ENCODE peak calls at places on chromosome 17, in ten cellular contexts. One of them, this sample, is unnamed.

GRCh38 chr17:1878419-1879121 is 48.8 kb downstream of the RPA1 start:
- DNase-seq in HTR-8/SVneo: no peak
- DNase-seq in A673: no peak
- DNase-seq in naive thymus-derived CD8-positive, alpha-beta T cell: no peak
- DNase-seq in HT1080: no peak
- DNase-seq in epithelial cell of prostate: no peak
- DNase-seq in esophagus squamous epithelium: no peak
- DNase-seq in HFF-Myc: no peak
- DNase-seq in progenitor cell of endocrine pancreas: no peak
- DNase-seq in lung: peak; percentile 47
- DNase-seq in this sample: no peak

GRCh38 chr17:52744179-52744578 is 585.7 kb upstream of the CA10 start:
- DNase-seq in progenitor cell of endocrine pancreas: no peak
- DNase-seq in epithelial cell of prostate: no peak
- DNase-seq in HFF-Myc: no peak
- DNase-seq in A673: no peak
- DNase-seq in lung: no peak
- DNase-seq in HTR-8/SVneo: no peak
- DNase-seq in HT1080: no peak
- DNase-seq in naive thymus-derived CD8-positive, alpha-beta T cell: no peak
- DNase-seq in esophagus squamous epithelium: no peak
- DNase-seq in this sample: no peak

GRCh38 chr17:40311575-40311974 is 2.6 kb downstream of the RARA start:
- DNase-seq in HTR-8/SVneo: no peak
- DNase-seq in esophagus squamous epithelium: no peak
- DNase-seq in HFF-Myc: no peak
- DNase-seq in HT1080: no peak
- DNase-seq in lung: no peak
- DNase-seq in naive thymus-derived CD8-positive, alpha-beta T cell: no peak
- DNase-seq in progenitor cell of endocrine pancreas: no peak
- DNase-seq in epithelial cell of prostate: no peak
- DNase-seq in A673: peak; percentile 60
- DNase-seq in this sample: no peak

GRCh38 chr17:80889231-80889896 is 102.3 kb upstream of the CHMP6 start:
- DNase-seq in HT1080: no peak
- DNase-seq in HTR-8/SVneo: no peak
- DNase-seq in esophagus squamous epithelium: no peak
- DNase-seq in epithelial cell of prostate: no peak
- DNase-seq in HFF-Myc: no peak
- DNase-seq in lung: no peak
- DNase-seq in progenitor cell of endocrine pancreas: no peak
- DNase-seq in naive thymus-derived CD8-positive, alpha-beta T cell: no peak
- DNase-seq in A673: no peak
- DNase-seq in this sample: no peak

GRCh38 chr17:33192961-33193911 is 99.9 kb downstream of the ASIC2 start:
- DNase-seq in HTR-8/SVneo: no peak
- DNase-seq in epithelial cell of prostate: no peak
- DNase-seq in A673: no peak
- DNase-seq in HFF-Myc: no peak
- DNase-seq in progenitor cell of endocrine pancreas: no peak
- DNase-seq in naive thymus-derived CD8-positive, alpha-beta T cell: no peak
- DNase-seq in esophagus squamous epithelium: no peak
- DNase-seq in lung: no peak
- DNase-seq in HT1080: no peak
- DNase-seq in this sample: no peak

GRCh38 chr17:17603178-17603894 is 11.8 kb upstream of the PEMT start:
- DNase-seq in progenitor cell of endocrine pancreas: no peak
- DNase-seq in HTR-8/SVneo: no peak
- DNase-seq in naive thymus-derived CD8-positive, alpha-beta T cell: no peak
- DNase-seq in HT1080: no peak
- DNase-seq in A673: no peak
- DNase-seq in epithelial cell of prostate: no peak
- DNase-seq in HFF-Myc: no peak
- DNase-seq in lung: no peak
- DNase-seq in esophagus squamous epithelium: no peak
- DNase-seq in this sample: no peak

GRCh38 chr17:45277992-45278391 is 16.1 kb upstream of the SPATA32 start:
- DNase-seq in HFF-Myc: no peak
- DNase-seq in A673: no peak
- DNase-seq in HTR-8/SVneo: no peak
- DNase-seq in progenitor cell of endocrine pancreas: no peak
- DNase-seq in lung: peak; percentile 57
- DNase-seq in naive thymus-derived CD8-positive, alpha-beta T cell: no peak
- DNase-seq in epithelial cell of prostate: no peak
- DNase-seq in esophagus squamous epithelium: no peak
- DNase-seq in HT1080: no peak
- DNase-seq in this sample: no peak

GRCh38 chr17:2259769-2260536 is 43.6 kb downstream of the SMG6 start:
- DNase-seq in progenitor cell of endocrine pancreas: no peak
- DNase-seq in esophagus squamous epithelium: no peak
- DNase-seq in naive thymus-derived CD8-positive, alpha-beta T cell: peak; percentile 53
- DNase-seq in epithelial cell of prostate: no peak
- DNase-seq in A673: no peak
- DNase-seq in HFF-Myc: no peak
- DNase-seq in lung: no peak
- DNase-seq in HT1080: no peak
- DNase-seq in HTR-8/SVneo: no peak
- DNase-seq in this sample: no peak

GRCh38 chr17:73091770-73092517 is 544 bp downstream of the SLC39A11 start:
- DNase-seq in esophagus squamous epithelium: no peak
- DNase-seq in A673: peak; percentile 20
- DNase-seq in HT1080: no peak
- DNase-seq in HFF-Myc: no peak
- DNase-seq in HTR-8/SVneo: peak; percentile 68
- DNase-seq in naive thymus-derived CD8-positive, alpha-beta T cell: no peak
- DNase-seq in lung: no peak
- DNase-seq in epithelial cell of prostate: peak; percentile 41
- DNase-seq in progenitor cell of endocrine pancreas: no peak
- DNase-seq in this sample: peak; percentile 73

GRCh38 chr17:68939195-68939594 is 16.0 kb downstream of the ABCA8 start:
- DNase-seq in HFF-Myc: no peak
- DNase-seq in HTR-8/SVneo: no peak
- DNase-seq in epithelial cell of prostate: no peak
- DNase-seq in HT1080: no peak
- DNase-seq in A673: no peak
- DNase-seq in lung: no peak
- DNase-seq in esophagus squamous epithelium: no peak
- DNase-seq in naive thymus-derived CD8-positive, alpha-beta T cell: no peak
- DNase-seq in progenitor cell of endocrine pancreas: no peak
- DNase-seq in this sample: no peak

GRCh38 chr17:17947309-17947708 is 24.9 kb downstream of the TOM1L2 start:
- DNase-seq in HT1080: no peak
- DNase-seq in esophagus squamous epithelium: no peak
- DNase-seq in HTR-8/SVneo: no peak
- DNase-seq in HFF-Myc: no peak
- DNase-seq in A673: no peak
- DNase-seq in lung: no peak
- DNase-seq in progenitor cell of endocrine pancreas: no peak
- DNase-seq in naive thymus-derived CD8-positive, alpha-beta T cell: no peak
- DNase-seq in epithelial cell of prostate: no peak
- DNase-seq in this sample: no peak

GRCh38 chr17:22515599-22515998 is 823.3 kb downstream of the KCNJ18 start:
- DNase-seq in HTR-8/SVneo: no peak
- DNase-seq in lung: no peak
- DNase-seq in epithelial cell of prostate: no peak
- DNase-seq in esophagus squamous epithelium: no peak
- DNase-seq in HT1080: no peak
- DNase-seq in A673: no peak
- DNase-seq in progenitor cell of endocrine pancreas: no peak
- DNase-seq in HFF-Myc: no peak
- DNase-seq in naive thymus-derived CD8-positive, alpha-beta T cell: no peak
- DNase-seq in this sample: no peak

GRCh38 chr17:20916383-20916782 is 126.4 kb downstream of the USP22 start:
- DNase-seq in HTR-8/SVneo: no peak
- DNase-seq in naive thymus-derived CD8-positive, alpha-beta T cell: no peak
- DNase-seq in HFF-Myc: no peak
- DNase-seq in A673: no peak
- DNase-seq in progenitor cell of endocrine pancreas: no peak
- DNase-seq in lung: no peak
- DNase-seq in HT1080: no peak
- DNase-seq in epithelial cell of prostate: peak; percentile 36
- DNase-seq in esophagus squamous epithelium: no peak
- DNase-seq in this sample: peak; percentile 66

GRCh38 chr17:29093090-29093871 is 50.3 kb downstream of the PIPOX start:
- DNase-seq in HFF-Myc: no peak
- DNase-seq in HT1080: no peak
- DNase-seq in lung: no peak
- DNase-seq in naive thymus-derived CD8-positive, alpha-beta T cell: no peak
- DNase-seq in epithelial cell of prostate: no peak
- DNase-seq in progenitor cell of endocrine pancreas: no peak
- DNase-seq in A673: no peak
- DNase-seq in HTR-8/SVneo: no peak
- DNase-seq in esophagus squamous epithelium: no peak
- DNase-seq in this sample: no peak

GRCh38 chr17:59366040-59366757 is 34.7 kb downstream of the YPEL2 start:
- DNase-seq in HT1080: no peak
- DNase-seq in lung: no peak
- DNase-seq in HTR-8/SVneo: no peak
- DNase-seq in naive thymus-derived CD8-positive, alpha-beta T cell: no peak
- DNase-seq in epithelial cell of prostate: no peak
- DNase-seq in A673: no peak
- DNase-seq in progenitor cell of endocrine pancreas: no peak
- DNase-seq in HFF-Myc: no peak
- DNase-seq in esophagus squamous epithelium: no peak
- DNase-seq in this sample: no peak

GRCh38 chr17:70775667-70776066 is 606.3 kb downstream of the KCNJ2 start:
- DNase-seq in progenitor cell of endocrine pancreas: no peak
- DNase-seq in lung: no peak
- DNase-seq in naive thymus-derived CD8-positive, alpha-beta T cell: no peak
- DNase-seq in esophagus squamous epithelium: no peak
- DNase-seq in A673: no peak
- DNase-seq in HFF-Myc: no peak
- DNase-seq in HTR-8/SVneo: no peak
- DNase-seq in HT1080: no peak
- DNase-seq in epithelial cell of prostate: no peak
- DNase-seq in this sample: no peak

GRCh38 chr17:44203731-44204452 is 4.2 kb upstream of the ATXN7L3 start:
- DNase-seq in progenitor cell of endocrine pancreas: no peak
- DNase-seq in esophagus squamous epithelium: no peak
- DNase-seq in epithelial cell of prostate: no peak
- DNase-seq in naive thymus-derived CD8-positive, alpha-beta T cell: peak; percentile 46
- DNase-seq in lung: peak; percentile 53
- DNase-seq in HTR-8/SVneo: peak; percentile 69
- DNase-seq in HFF-Myc: no peak
- DNase-seq in HT1080: peak; percentile 56
- DNase-seq in A673: peak; percentile 77
- DNase-seq in this sample: no peak

This sample was measured in foreskin keratinocyte.